ENCODE peak calls at places on chromosomes 11 and 22, in eight cellular contexts. One of them, this sample, is unnamed.
A peak's percentile ranks its signal among the peaks of the same experiment; 100 is the strongest.

GRCh38 chr11:76598426-76598839 is 72.1 kb downstream of the LRRC32 start:
- DNase-seq in MCF 10A: peak; percentile 35
- DNase-seq in astrocyte: peak; percentile 31
- DNase-seq in RWPE1: no peak
- DNase-seq in kidney epithelial cell: no peak
- DNase-seq in omental fat pad: no peak
- DNase-seq in astrocyte of the spinal cord: peak; percentile 51
- DNase-seq in GM13977: peak; percentile 69
- DNase-seq in this sample: peak; percentile 71

GRCh38 chr11:2444301-2445106 is at the start of the genes KCNQ1 and TRPM5:
- DNase-seq in MCF 10A: no peak
- DNase-seq in astrocyte: no peak
- DNase-seq in RWPE1: peak; percentile 63
- DNase-seq in kidney epithelial cell: no peak
- DNase-seq in omental fat pad: no peak
- DNase-seq in astrocyte of the spinal cord: no peak
- DNase-seq in GM13977: peak; percentile 88
- DNase-seq in this sample: no peak

GRCh38 chr11:61494341-61495038 is 14.1 kb upstream of the LRRC10B start:
- DNase-seq in MCF 10A: no peak
- DNase-seq in astrocyte: no peak
- DNase-seq in RWPE1: no peak
- DNase-seq in kidney epithelial cell: no peak
- DNase-seq in omental fat pad: no peak
- DNase-seq in astrocyte of the spinal cord: no peak
- DNase-seq in GM13977: no peak
- DNase-seq in this sample: no peak

GRCh38 chr11:47899801-47900200 is 51.7 kb upstream of the NUP160 start:
- DNase-seq in MCF 10A: no peak
- DNase-seq in astrocyte: no peak
- DNase-seq in RWPE1: no peak
- DNase-seq in kidney epithelial cell: no peak
- DNase-seq in omental fat pad: no peak
- DNase-seq in astrocyte of the spinal cord: no peak
- DNase-seq in GM13977: peak; percentile 74
- DNase-seq in this sample: no peak

GRCh38 chr11:78042858-78043257 is 19.8 kb upstream of the KCTD14 start:
- DNase-seq in MCF 10A: no peak
- DNase-seq in astrocyte: no peak
- DNase-seq in RWPE1: no peak
- DNase-seq in kidney epithelial cell: no peak
- DNase-seq in omental fat pad: no peak
- DNase-seq in astrocyte of the spinal cord: no peak
- DNase-seq in GM13977: no peak
- DNase-seq in this sample: no peak

GRCh38 chr11:65489061-65489705 is 9.7 kb upstream of the MALAT1 start:
- DNase-seq in MCF 10A: no peak
- DNase-seq in astrocyte: peak; percentile 87
- DNase-seq in RWPE1: no peak
- DNase-seq in kidney epithelial cell: no peak
- DNase-seq in omental fat pad: no peak
- DNase-seq in astrocyte of the spinal cord: peak; percentile 89
- DNase-seq in GM13977: no peak
- DNase-seq in this sample: no peak

GRCh38 chr11:109512680-109513079 is 90.7 kb downstream of the C11orf87 start:
- DNase-seq in MCF 10A: no peak
- DNase-seq in astrocyte: no peak
- DNase-seq in RWPE1: no peak
- DNase-seq in kidney epithelial cell: no peak
- DNase-seq in omental fat pad: no peak
- DNase-seq in astrocyte of the spinal cord: no peak
- DNase-seq in GM13977: no peak
- DNase-seq in this sample: peak; percentile 67

GRCh38 chr11:1844221-1845094 is 5.7 kb downstream of the TNNI2 start:
- DNase-seq in MCF 10A: peak; percentile 60
- DNase-seq in astrocyte: no peak
- DNase-seq in RWPE1: no peak
- DNase-seq in kidney epithelial cell: no peak
- DNase-seq in omental fat pad: no peak
- DNase-seq in astrocyte of the spinal cord: peak; percentile 6
- DNase-seq in GM13977: no peak
- DNase-seq in this sample: peak; percentile 63

GRCh38 chr11:17846852-17847453 is 112.4 kb downstream of the KCNC1 start:
- DNase-seq in MCF 10A: peak; percentile 58
- DNase-seq in astrocyte: peak; percentile 65
- DNase-seq in RWPE1: no peak
- DNase-seq in kidney epithelial cell: no peak
- DNase-seq in omental fat pad: no peak
- DNase-seq in astrocyte of the spinal cord: peak; percentile 42
- DNase-seq in GM13977: no peak
- DNase-seq in this sample: peak; percentile 8

GRCh38 chr11:128421577-128421976 is 165.8 kb downstream of the ETS1 start:
- DNase-seq in MCF 10A: no peak
- DNase-seq in astrocyte: peak; percentile 84
- DNase-seq in RWPE1: no peak
- DNase-seq in kidney epithelial cell: no peak
- DNase-seq in omental fat pad: no peak
- DNase-seq in astrocyte of the spinal cord: peak; percentile 47
- DNase-seq in GM13977: no peak
- DNase-seq in this sample: no peak

GRCh38 chr11:132541794-132542193 is 990.5 kb downstream of the OPCML start:
- DNase-seq in MCF 10A: no peak
- DNase-seq in astrocyte: no peak
- DNase-seq in RWPE1: no peak
- DNase-seq in kidney epithelial cell: no peak
- DNase-seq in omental fat pad: no peak
- DNase-seq in astrocyte of the spinal cord: no peak
- DNase-seq in GM13977: no peak
- DNase-seq in this sample: no peak

GRCh38 chr11:13278620-13279486 is 1.3 kb downstream of the BMAL1 start:
- DNase-seq in MCF 10A: peak; percentile 23
- DNase-seq in astrocyte: no peak
- DNase-seq in RWPE1: no peak
- DNase-seq in kidney epithelial cell: no peak
- DNase-seq in omental fat pad: no peak
- DNase-seq in astrocyte of the spinal cord: no peak
- DNase-seq in GM13977: no peak
- DNase-seq in this sample: no peak

GRCh38 chr11:114168691-114169090 is 109.2 kb downstream of the ZBTB16 start:
- DNase-seq in MCF 10A: no peak
- DNase-seq in astrocyte: no peak
- DNase-seq in RWPE1: no peak
- DNase-seq in kidney epithelial cell: no peak
- DNase-seq in omental fat pad: no peak
- DNase-seq in astrocyte of the spinal cord: no peak
- DNase-seq in GM13977: no peak
- DNase-seq in this sample: peak; percentile 78

GRCh38 chr22:39454385-39454871 is 2.4 kb upstream of the MGAT3 start:
- DNase-seq in MCF 10A: no peak
- DNase-seq in astrocyte: no peak
- DNase-seq in RWPE1: no peak
- DNase-seq in kidney epithelial cell: no peak
- DNase-seq in omental fat pad: no peak
- DNase-seq in astrocyte of the spinal cord: no peak
- DNase-seq in GM13977: no peak
- DNase-seq in this sample: no peak

GRCh38 chr22:49879871-49880270 is 26.2 kb downstream of the ZBED4 start:
- DNase-seq in MCF 10A: no peak
- DNase-seq in astrocyte: no peak
- DNase-seq in RWPE1: no peak
- DNase-seq in kidney epithelial cell: no peak
- DNase-seq in omental fat pad: no peak
- DNase-seq in astrocyte of the spinal cord: no peak
- DNase-seq in GM13977: no peak
- DNase-seq in this sample: no peak

GRCh38 chr11:96001037-96001436 is 77.1 kb upstream of the MTMR2 start:
- DNase-seq in MCF 10A: peak; percentile 4
- DNase-seq in astrocyte: peak; percentile 65
- DNase-seq in RWPE1: no peak
- DNase-seq in kidney epithelial cell: no peak
- DNase-seq in omental fat pad: peak; percentile 48
- DNase-seq in astrocyte of the spinal cord: peak; percentile 67
- DNase-seq in GM13977: no peak
- DNase-seq in this sample: no peak

GRCh38 chr11:71936825-71937224 is 8.0 kb downstream of the RNF121 start:
- DNase-seq in MCF 10A: no peak
- DNase-seq in astrocyte: peak; percentile 83
- DNase-seq in RWPE1: no peak
- DNase-seq in kidney epithelial cell: no peak
- DNase-seq in omental fat pad: no peak
- DNase-seq in astrocyte of the spinal cord: peak; percentile 56
- DNase-seq in GM13977: no peak
- DNase-seq in this sample: no peak

GRCh38 chr11:125588505-125588904 is 4.1 kb upstream of the STT3A start:
- DNase-seq in MCF 10A: no peak
- DNase-seq in astrocyte: peak; percentile 30
- DNase-seq in RWPE1: peak; percentile 13
- DNase-seq in kidney epithelial cell: no peak
- DNase-seq in omental fat pad: no peak
- DNase-seq in astrocyte of the spinal cord: no peak
- DNase-seq in GM13977: no peak
- DNase-seq in this sample: no peak

GRCh38 chr11:128926000-128926399 is 16.7 kb downstream of the TP53AIP1 start:
- DNase-seq in MCF 10A: no peak
- DNase-seq in astrocyte: no peak
- DNase-seq in RWPE1: no peak
- DNase-seq in kidney epithelial cell: no peak
- DNase-seq in omental fat pad: no peak
- DNase-seq in astrocyte of the spinal cord: no peak
- DNase-seq in GM13977: no peak
- DNase-seq in this sample: no peak

GRCh38 chr11:126341760-126342161 is 13.7 kb upstream of the ST3GAL4 start:
- DNase-seq in MCF 10A: peak; percentile 79
- DNase-seq in astrocyte: peak; percentile 74
- DNase-seq in RWPE1: peak; percentile 71
- DNase-seq in kidney epithelial cell: no peak
- DNase-seq in omental fat pad: no peak
- DNase-seq in astrocyte of the spinal cord: peak; percentile 83
- DNase-seq in GM13977: no peak
- DNase-seq in this sample: peak; percentile 80

GRCh38 chr22:46682011-46682731 is 55.9 kb downstream of the CERK start:
- DNase-seq in MCF 10A: no peak
- DNase-seq in astrocyte: no peak
- DNase-seq in RWPE1: no peak
- DNase-seq in kidney epithelial cell: no peak
- DNase-seq in omental fat pad: no peak
- DNase-seq in astrocyte of the spinal cord: no peak
- DNase-seq in GM13977: no peak
- DNase-seq in this sample: no peak

GRCh38 chr22:46678785-46679700 is 58.9 kb downstream of the GRAMD4 start:
- DNase-seq in MCF 10A: no peak
- DNase-seq in astrocyte: no peak
- DNase-seq in RWPE1: no peak
- DNase-seq in kidney epithelial cell: no peak
- DNase-seq in omental fat pad: no peak
- DNase-seq in astrocyte of the spinal cord: peak; percentile 2
- DNase-seq in GM13977: no peak
- DNase-seq in this sample: no peak

GRCh38 chr22:46678003-46678657 is 57.9 kb downstream of the GRAMD4 start:
- DNase-seq in MCF 10A: no peak
- DNase-seq in astrocyte: no peak
- DNase-seq in RWPE1: no peak
- DNase-seq in kidney epithelial cell: no peak
- DNase-seq in omental fat pad: no peak
- DNase-seq in astrocyte of the spinal cord: no peak
- DNase-seq in GM13977: no peak
- DNase-seq in this sample: no peak

GRCh38 chr22:46679711-46680269 is 58.3 kb downstream of the CERK start:
- DNase-seq in MCF 10A: no peak
- DNase-seq in astrocyte: no peak
- DNase-seq in RWPE1: no peak
- DNase-seq in kidney epithelial cell: no peak
- DNase-seq in omental fat pad: no peak
- DNase-seq in astrocyte of the spinal cord: no peak
- DNase-seq in GM13977: no peak
- DNase-seq in this sample: no peak

GRCh38 chr22:46681010-46681409 is 57.0 kb downstream of the CERK start:
- DNase-seq in MCF 10A: peak; percentile 16
- DNase-seq in astrocyte: no peak
- DNase-seq in RWPE1: no peak
- DNase-seq in kidney epithelial cell: no peak
- DNase-seq in omental fat pad: no peak
- DNase-seq in astrocyte of the spinal cord: no peak
- DNase-seq in GM13977: peak; percentile 69
- DNase-seq in this sample: peak; percentile 35
- TF ChIP-seq CTCF in MCF 10A: peak; percentile 26
- TF ChIP-seq CTCF in astrocyte: no peak
- TF ChIP-seq CTCF in RWPE1: no peak
- TF ChIP-seq CTCF in kidney epithelial cell: peak; percentile 23
- TF ChIP-seq CTCF in omental fat pad: no peak
- TF ChIP-seq CTCF in astrocyte of the spinal cord: peak; percentile 41
- TF ChIP-seq CTCF in GM13977: peak; percentile 61
- TF ChIP-seq CTCF in this sample: peak; percentile 54

DNA sequence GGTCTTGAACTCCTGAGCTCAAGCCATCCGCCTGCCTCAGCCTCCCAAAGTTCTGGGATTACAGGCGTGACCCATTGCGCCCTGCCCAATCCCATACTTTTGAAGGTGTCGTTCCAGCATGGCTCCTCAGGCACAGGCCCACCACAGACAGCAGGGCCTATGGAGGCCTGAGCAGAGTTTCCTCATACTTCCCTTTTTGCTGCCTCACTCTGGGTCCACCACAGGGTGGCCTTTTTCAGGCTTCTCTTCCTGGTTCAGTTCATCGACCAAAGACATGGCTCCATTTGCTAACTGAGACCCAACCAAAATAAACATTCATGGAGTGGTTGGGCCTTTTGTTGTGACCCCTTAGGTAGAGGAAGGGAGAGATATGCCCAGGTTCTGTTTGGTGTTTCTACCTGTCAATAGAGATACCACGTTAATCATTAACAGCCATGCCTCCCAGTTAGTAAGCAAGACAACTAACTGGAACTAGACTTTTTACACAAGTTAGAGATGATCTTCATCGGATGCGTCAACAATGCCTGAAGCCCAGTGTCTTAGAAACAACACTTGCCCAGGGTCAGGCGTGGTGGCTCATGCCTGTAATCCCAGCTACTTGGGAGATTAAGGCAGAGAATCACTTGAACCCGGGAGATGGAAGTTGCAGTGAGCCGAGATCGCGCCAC is 35.1 kb downstream of the TRIOBP start:
- DNase-seq in MCF 10A: no peak
- DNase-seq in astrocyte: no peak
- DNase-seq in RWPE1: no peak
- DNase-seq in kidney epithelial cell: no peak
- DNase-seq in omental fat pad: no peak
- DNase-seq in astrocyte of the spinal cord: no peak
- DNase-seq in GM13977: no peak
- DNase-seq in this sample: peak; percentile 85
- TF ChIP-seq CTCF in MCF 10A: no peak
- TF ChIP-seq CTCF in astrocyte: no peak
- TF ChIP-seq CTCF in RWPE1: no peak
- TF ChIP-seq CTCF in kidney epithelial cell: no peak
- TF ChIP-seq CTCF in omental fat pad: no peak
- TF ChIP-seq CTCF in astrocyte of the spinal cord: no peak
- TF ChIP-seq CTCF in GM13977: peak; percentile 8
- TF ChIP-seq CTCF in this sample: peak; percentile 27

GRCh38 chr22:47776329-47776728 is 1013.9 kb downstream of the TBC1D22A start:
- DNase-seq in MCF 10A: no peak
- DNase-seq in astrocyte: no peak
- DNase-seq in RWPE1: no peak
- DNase-seq in kidney epithelial cell: no peak
- DNase-seq in omental fat pad: no peak
- DNase-seq in astrocyte of the spinal cord: no peak
- DNase-seq in GM13977: no peak
- DNase-seq in this sample: no peak
- TF ChIP-seq CTCF in MCF 10A: no peak
- TF ChIP-seq CTCF in astrocyte: no peak
- TF ChIP-seq CTCF in RWPE1: no peak
- TF ChIP-seq CTCF in kidney epithelial cell: no peak
- TF ChIP-seq CTCF in omental fat pad: no peak
- TF ChIP-seq CTCF in astrocyte of the spinal cord: no peak
- TF ChIP-seq CTCF in GM13977: no peak
- TF ChIP-seq CTCF in this sample: no peak

GRCh38 chr11:101323997-101324396 is 194.4 kb upstream of the PGR start:
- DNase-seq in MCF 10A: peak; percentile 20
- DNase-seq in astrocyte: no peak
- DNase-seq in RWPE1: no peak
- DNase-seq in kidney epithelial cell: no peak
- DNase-seq in omental fat pad: no peak
- DNase-seq in astrocyte of the spinal cord: no peak
- DNase-seq in GM13977: no peak
- DNase-seq in this sample: peak; percentile 19
- TF ChIP-seq CTCF in MCF 10A: no peak
- TF ChIP-seq CTCF in astrocyte: no peak
- TF ChIP-seq CTCF in RWPE1: no peak
- TF ChIP-seq CTCF in kidney epithelial cell: peak; percentile 22
- TF ChIP-seq CTCF in omental fat pad: no peak
- TF ChIP-seq CTCF in astrocyte of the spinal cord: no peak
- TF ChIP-seq CTCF in GM13977: no peak
- TF ChIP-seq CTCF in this sample: no peak